ENCODE peak calls at places on chromosomes 11 and 22, in six cellular contexts. One of them, this sample, is unnamed. For H3K9me3, the result is how much of the 10 kb centered on the place peaks cover.

GRCh38 chr11:12785901-12786300 is 111.7 kb downstream of the TEAD1 start:
- DNase-seq in neural progenitor cell: no peak
- DNase-seq in mucosa of descending colon: no peak
- DNase-seq in fibroblast of lung: no peak
- DNase-seq in aorta: no peak
- DNase-seq in spleen: no peak
- DNase-seq in this sample: no peak

GRCh38 chr11:33692013-33692504 is 8.6 kb downstream of the C11orf91 start:
- DNase-seq in mucosa of descending colon: no peak
- DNase-seq in spleen: no peak
- DNase-seq in aorta: peak
- DNase-seq in neural progenitor cell: peak
- DNase-seq in fibroblast of lung: peak
- DNase-seq in this sample: no peak

GRCh38 chr22:31212783-31213626 is 907 bp downstream of the LIMK2 start:
- DNase-seq in spleen: peak
- DNase-seq in fibroblast of lung: no peak
- DNase-seq in aorta: no peak
- DNase-seq in mucosa of descending colon: no peak
- DNase-seq in neural progenitor cell: peak
- DNase-seq in this sample: no peak

GRCh38 chr22:35315855-35316745 is 16.4 kb downstream of the TOM1 start:
- DNase-seq in fibroblast of lung: no peak
- DNase-seq in aorta: peak
- DNase-seq in mucosa of descending colon: no peak
- DNase-seq in spleen: peak
- DNase-seq in neural progenitor cell: no peak
- DNase-seq in this sample: no peak

GRCh38 chr11:27720277-27720830 is 20.1 kb upstream of the BDNF start:
- DNase-seq in spleen: no peak
- DNase-seq in mucosa of descending colon: no peak
- DNase-seq in fibroblast of lung: peak
- DNase-seq in aorta: no peak
- DNase-seq in neural progenitor cell: peak
- DNase-seq in this sample: no peak

GRCh38 chr11:1863352-1864215 is 10.7 kb downstream of the LSP1 start:
- DNase-seq in fibroblast of lung: peak
- DNase-seq in mucosa of descending colon: peak
- DNase-seq in spleen: peak
- DNase-seq in aorta: peak
- DNase-seq in neural progenitor cell: peak
- DNase-seq in this sample: no peak

GRCh38 chr22:36077261-36077660 is 48.6 kb upstream of the RBFOX2 start:
- DNase-seq in neural progenitor cell: no peak
- DNase-seq in mucosa of descending colon: no peak
- DNase-seq in spleen: no peak
- DNase-seq in aorta: no peak
- DNase-seq in fibroblast of lung: peak
- DNase-seq in this sample: no peak

GRCh38 chr11:107591446-107592236 is 694 bp downstream of the ELMOD1 start:
- DNase-seq in spleen: no peak
- DNase-seq in aorta: no peak
- DNase-seq in fibroblast of lung: peak
- DNase-seq in neural progenitor cell: peak
- DNase-seq in mucosa of descending colon: no peak
- DNase-seq in this sample: peak

GRCh38 chr11:1237128-1237580 is 14.3 kb downstream of the MUC5B start:
- DNase-seq in aorta: peak
- DNase-seq in mucosa of descending colon: peak
- DNase-seq in spleen: peak
- DNase-seq in neural progenitor cell: no peak
- DNase-seq in fibroblast of lung: no peak
- DNase-seq in this sample: no peak

GRCh38 chr22:39456262-39457046 is at the start of gene MGAT3:
- DNase-seq in mucosa of descending colon: no peak
- DNase-seq in fibroblast of lung: no peak
- DNase-seq in aorta: no peak
- DNase-seq in spleen: peak
- DNase-seq in neural progenitor cell: no peak
- DNase-seq in this sample: no peak

GRCh38 chr11:28142724-28143123 is 34.5 kb downstream of the METTL15 start:
- DNase-seq in neural progenitor cell: no peak
- DNase-seq in mucosa of descending colon: no peak
- DNase-seq in fibroblast of lung: no peak
- DNase-seq in aorta: no peak
- DNase-seq in spleen: no peak
- DNase-seq in this sample: no peak

GRCh38 chr11:33044281-33044680 is 4.9 kb downstream of the TCP11L1 start:
- DNase-seq in spleen: no peak
- DNase-seq in aorta: no peak
- DNase-seq in fibroblast of lung: peak
- DNase-seq in mucosa of descending colon: no peak
- DNase-seq in neural progenitor cell: no peak
- DNase-seq in this sample: no peak

GRCh38 chr11:23063261-23063660 is 203.0 kb upstream of the CCDC179 start:
- DNase-seq in fibroblast of lung: no peak
- DNase-seq in mucosa of descending colon: no peak
- DNase-seq in neural progenitor cell: no peak
- DNase-seq in aorta: no peak
- DNase-seq in spleen: no peak
- DNase-seq in this sample: no peak

GRCh38 chr11:91435694-91436375 is 788.8 kb upstream of the FAT3 start:
- DNase-seq in fibroblast of lung: no peak
- DNase-seq in neural progenitor cell: peak
- DNase-seq in aorta: no peak
- DNase-seq in spleen: no peak
- DNase-seq in mucosa of descending colon: no peak
- DNase-seq in this sample: no peak

DNA sequence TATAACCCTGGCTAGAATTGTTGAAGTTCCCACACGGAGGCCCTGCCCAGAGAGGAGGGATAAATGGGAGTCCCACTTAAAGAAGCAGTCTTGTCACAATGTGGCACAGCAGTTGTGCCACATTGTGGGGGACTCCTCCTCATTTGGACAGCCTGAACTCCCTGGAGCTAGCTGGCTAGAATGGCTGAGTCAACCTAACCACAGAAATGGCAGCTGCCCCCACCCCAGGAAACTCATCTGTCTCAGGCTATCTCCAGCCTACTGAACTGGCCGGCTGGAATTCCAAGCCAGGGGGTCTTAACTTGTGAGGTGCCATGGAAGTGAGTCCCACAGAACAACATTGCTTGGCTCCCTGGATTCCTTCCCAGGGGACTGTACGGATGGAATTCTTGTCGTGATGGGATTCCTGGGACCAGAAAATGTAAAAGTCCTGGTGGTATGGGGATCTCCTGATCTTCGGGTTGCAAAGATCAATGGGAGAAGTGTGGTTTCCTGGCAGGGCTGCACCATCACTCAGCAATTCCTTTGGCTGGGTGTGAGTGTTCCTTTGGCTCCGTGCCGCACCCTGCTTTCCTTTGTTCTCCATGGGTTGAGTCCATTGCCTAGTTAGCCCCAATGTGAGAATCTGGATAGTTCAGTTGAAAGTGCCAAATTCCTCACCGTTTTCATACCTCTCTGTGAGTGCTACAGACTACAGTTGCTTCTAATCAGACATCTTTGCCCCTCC is 791.2 kb upstream of the FAT3 start:
- DNase-seq in spleen: no peak
- DNase-seq in aorta: no peak
- DNase-seq in neural progenitor cell: no peak
- DNase-seq in fibroblast of lung: peak
- DNase-seq in mucosa of descending colon: no peak
- DNase-seq in this sample: no peak
- H3K9me3 ChIP-seq in spleen: under half
- H3K9me3 ChIP-seq in aorta: under half
- H3K9me3 ChIP-seq in neural progenitor cell: under half
- H3K9me3 ChIP-seq in fibroblast of lung: under half
- H3K9me3 ChIP-seq in mucosa of descending colon: under half
- H3K9me3 ChIP-seq in this sample: under half

GRCh38 chr11:34819740-34820482 is 96.3 kb downstream of the APIP start:
- DNase-seq in aorta: no peak
- DNase-seq in neural progenitor cell: no peak
- DNase-seq in fibroblast of lung: peak
- DNase-seq in mucosa of descending colon: no peak
- DNase-seq in spleen: no peak
- DNase-seq in this sample: no peak

GRCh38 chr11:34811858-34812257 is 104.3 kb downstream of the APIP start:
- DNase-seq in aorta: no peak
- DNase-seq in neural progenitor cell: no peak
- DNase-seq in fibroblast of lung: no peak
- DNase-seq in spleen: no peak
- DNase-seq in mucosa of descending colon: no peak
- DNase-seq in this sample: no peak

GRCh38 chr11:34812905-34813576 is 103.1 kb downstream of the APIP start:
- DNase-seq in mucosa of descending colon: no peak
- DNase-seq in spleen: no peak
- DNase-seq in aorta: no peak
- DNase-seq in fibroblast of lung: no peak
- DNase-seq in neural progenitor cell: no peak
- DNase-seq in this sample: no peak

DNA sequence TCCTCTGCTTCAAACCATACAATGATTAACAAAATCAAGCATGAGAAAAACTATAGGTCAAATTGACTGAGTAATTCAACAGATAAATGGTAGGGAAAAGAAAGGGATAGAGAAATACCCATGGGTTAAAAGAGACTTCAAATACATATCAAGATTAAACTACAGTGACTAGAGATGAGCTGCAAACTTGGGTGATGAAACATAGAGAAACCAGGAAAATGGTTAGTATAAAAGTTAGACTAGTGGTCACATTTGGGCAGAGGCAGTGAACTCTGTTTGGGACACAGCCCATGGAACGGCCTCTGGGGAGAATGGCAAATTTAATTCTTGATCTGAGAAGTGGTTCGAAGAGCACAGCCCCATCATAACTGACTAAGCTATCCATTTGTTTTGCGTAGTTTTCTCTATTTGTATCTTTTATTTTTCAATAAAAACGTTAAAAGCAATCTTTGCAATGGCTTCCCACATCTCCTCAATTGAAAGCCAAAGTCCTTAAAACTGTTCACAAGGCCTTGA is 99.4 kb downstream of the APIP start:
- DNase-seq in neural progenitor cell: no peak
- DNase-seq in fibroblast of lung: no peak
- DNase-seq in spleen: no peak
- DNase-seq in aorta: no peak
- DNase-seq in mucosa of descending colon: no peak
- DNase-seq in this sample: no peak
- H3K9me3 ChIP-seq in neural progenitor cell: under half
- H3K9me3 ChIP-seq in fibroblast of lung: under half
- H3K9me3 ChIP-seq in spleen: under half
- H3K9me3 ChIP-seq in aorta: under half
- H3K9me3 ChIP-seq in mucosa of descending colon: under half
- H3K9me3 ChIP-seq in this sample: under half

GRCh38 chr22:48572951-48573350 is 1254.7 kb downstream of the BRD1 start:
- DNase-seq in mucosa of descending colon: no peak
- DNase-seq in neural progenitor cell: no peak
- DNase-seq in fibroblast of lung: no peak
- DNase-seq in aorta: peak
- DNase-seq in spleen: no peak
- DNase-seq in this sample: no peak
- H3K9me3 ChIP-seq in mucosa of descending colon: under half
- H3K9me3 ChIP-seq in neural progenitor cell: under half
- H3K9me3 ChIP-seq in fibroblast of lung: under half
- H3K9me3 ChIP-seq in aorta: under half
- H3K9me3 ChIP-seq in spleen: under half
- H3K9me3 ChIP-seq in this sample: under half

GRCh38 chr11:75576017-75576416 is 14.0 kb downstream of the SERPINH1 start:
- DNase-seq in spleen: no peak
- DNase-seq in aorta: no peak
- DNase-seq in neural progenitor cell: no peak
- DNase-seq in fibroblast of lung: no peak
- DNase-seq in mucosa of descending colon: no peak
- DNase-seq in this sample: no peak
- H3K9me3 ChIP-seq in spleen: under half
- H3K9me3 ChIP-seq in aorta: under half
- H3K9me3 ChIP-seq in neural progenitor cell: under half
- H3K9me3 ChIP-seq in fibroblast of lung: under half
- H3K9me3 ChIP-seq in mucosa of descending colon: under half
- H3K9me3 ChIP-seq in this sample: under half

This sample was measured in T-helper 17 cell.